ENCODE peak calls at places on chromosome 19, in ten cellular contexts. W, A, K, T, B, J, I, L, X and S are unnamed samples.

GRCh38 chr19:512548-513365 is 5.5 kb downstream of the TPGS1 start:
- DNase-seq in W (no peak), A (no peak), K (peak), T (no peak), B (no peak), J (no peak), I (peak), L (peak), X (no peak), S (no peak)

GRCh38 chr19:10269333-10270179 is 1.4 kb upstream of the ICAM1 start:
- DNase-seq in W (peak), A (peak), K (peak), T (peak), B (peak), J (peak), I (peak), L (peak), X (peak), S (peak)

GRCh38 chr19:49712397-49712859 is 21.5 kb downstream of the CPT1C start:
- DNase-seq in W (peak), A (no peak), K (no peak), T (peak), B (peak), J (no peak), I (peak), L (peak), X (no peak), S (peak)

GRCh38 chr19:45781282-45782161 is 768 bp downstream of the DMPK start:
- DNase-seq in W (no peak), A (peak), K (no peak), T (no peak), B (no peak), J (no peak), I (no peak), L (peak), X (no peak), S (no peak)

GRCh38 chr19:48565090-48565489 is 13.1 kb downstream of the SULT2B1 start:
- DNase-seq in W (peak), A (no peak), K (no peak), T (no peak), B (no peak), J (no peak), I (peak), L (no peak), X (no peak), S (peak)

GRCh38 chr19:30286378-30286777 is 85.8 kb upstream of the ZNF536 start:
- DNase-seq in W (no peak), A (no peak), K (no peak), T (no peak), B (no peak), J (no peak), I (no peak), L (no peak), X (no peak), S (no peak)

GRCh38 chr19:494171-495046 is 1.9 kb upstream of the MADCAM1 start:
- DNase-seq in W (no peak), A (no peak), K (peak), T (no peak), B (peak), J (no peak), I (peak), L (peak), X (no peak), S (no peak)

GRCh38 chr19:4278010-4278409 is 1.1 kb upstream of the SHD start:
- DNase-seq in W (no peak), A (no peak), K (no peak), T (no peak), B (no peak), J (no peak), I (peak), L (no peak), X (no peak), S (no peak)

GRCh38 chr19:4567584-4568071 is 8.1 kb upstream of the SEMA6B start:
- DNase-seq in W (peak), A (peak), K (peak), T (peak), B (peak), J (no peak), I (peak), L (peak), X (no peak), S (peak)

GRCh38 chr19:57269515-57270250 is 10.6 kb upstream of the ZNF460 start:
- DNase-seq in W (peak), A (no peak), K (no peak), T (no peak), B (no peak), J (no peak), I (no peak), L (no peak), X (no peak), S (no peak)

GRCh38 chr19:19884583-19884982 is 16.2 kb upstream of the ZNF93 start:
- DNase-seq in W (no peak), A (no peak), K (no peak), T (no peak), B (no peak), J (no peak), I (no peak), L (no peak), X (no peak), S (no peak)

GRCh38 chr19:2273356-2274184 is 8.4 kb downstream of the PEAK3 start:
- DNase-seq in W (peak), A (peak), K (peak), T (peak), B (peak), J (peak), I (peak), L (peak), X (no peak), S (peak)

GRCh38 chr19:49555600-49556411 is 24.6 kb downstream of the NOSIP start:
- DNase-seq in W (peak), A (peak), K (peak), T (peak), B (peak), J (no peak), I (peak), L (peak), X (no peak), S (peak)

GRCh38 chr19:4693078-4693350 is 22.9 kb upstream of the MYDGF start:
- DNase-seq in W (no peak), A (no peak), K (no peak), T (no peak), B (no peak), J (no peak), I (no peak), L (no peak), X (no peak), S (no peak)

GRCh38 chr19:47495478-47496372 is 11.7 kb upstream of the KPTN start:
- DNase-seq in W (no peak), A (no peak), K (no peak), T (no peak), B (no peak), J (no peak), I (no peak), L (peak), X (no peak), S (no peak)

DNA sequence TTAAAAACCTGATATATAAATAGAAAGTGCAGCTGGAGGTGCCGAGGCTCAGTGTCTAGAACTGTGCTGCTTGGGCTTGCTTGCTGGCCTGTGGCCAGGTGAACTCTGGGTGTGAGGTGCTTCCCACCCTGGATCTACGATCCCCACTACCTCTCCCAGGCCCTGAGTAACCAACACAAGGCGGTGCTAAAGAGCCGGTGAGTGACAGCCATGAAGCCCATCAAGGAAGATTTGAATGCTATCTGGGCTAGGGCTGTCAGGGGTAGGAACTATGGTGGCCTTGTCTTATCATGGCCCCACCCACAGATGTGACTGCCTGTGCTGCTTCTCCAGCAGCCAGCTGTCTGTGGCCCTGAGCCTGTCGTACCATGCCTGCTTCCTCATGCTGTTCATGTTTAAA is 25.6 kb upstream of the ZNF91 start:
- DNase-seq in W (no peak), A (no peak), K (no peak), T (no peak), B (peak), J (no peak), I (no peak), L (no peak), X (no peak), S (no peak)
- TF ChIP-seq CTCF in W (no peak), A (no peak), K (no peak), T (peak), B (peak), J (no peak), I (peak), L (no peak), X (no peak), S (no peak)

GRCh38 chr19:16676101-16676798 is 15.3 kb downstream of the TMEM38A start:
- DNase-seq in W (no peak), A (peak), K (no peak), T (no peak), B (no peak), J (no peak), I (no peak), L (no peak), X (no peak), S (peak)

GRCh38 chr19:16679811-16680210 is 18.9 kb downstream of the TMEM38A start:
- DNase-seq in W (no peak), A (no peak), K (no peak), T (no peak), B (no peak), J (no peak), I (no peak), L (no peak), X (no peak), S (no peak)

GRCh38 chr19:16678498-16678897 is 17.6 kb downstream of the TMEM38A start:
- DNase-seq in W (no peak), A (no peak), K (no peak), T (no peak), B (no peak), J (no peak), I (no peak), L (no peak), X (no peak), S (no peak)

GRCh38 chr19:16673226-16673625 is 12.3 kb downstream of the TMEM38A start:
- DNase-seq in W (no peak), A (no peak), K (no peak), T (no peak), B (no peak), J (no peak), I (no peak), L (no peak), X (no peak), S (no peak)

DNA sequence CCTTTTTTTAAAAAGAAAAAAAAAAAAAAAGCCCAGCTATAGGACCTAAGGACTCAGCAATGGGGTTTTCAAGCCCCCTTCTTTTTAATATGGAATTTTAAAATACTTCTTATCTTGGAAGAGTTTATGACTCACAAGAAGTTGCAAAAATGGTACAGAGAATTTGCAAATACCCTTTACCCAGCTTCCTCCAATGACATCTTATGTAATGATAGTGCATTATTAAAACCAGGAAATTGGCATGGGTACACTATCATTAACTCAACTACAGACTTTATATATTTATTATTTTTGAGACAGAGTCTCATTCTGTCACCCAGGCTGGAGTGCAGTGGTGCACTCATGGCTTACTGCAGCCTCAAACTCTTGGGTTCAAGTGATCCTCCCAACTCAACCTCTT is 16.1 kb downstream of the TMEM38A start:
- DNase-seq in W (no peak), A (no peak), K (no peak), T (no peak), B (no peak), J (no peak), I (no peak), L (no peak), X (no peak), S (no peak)
- TF ChIP-seq CTCF in W (no peak), A (no peak), K (no peak), T (no peak), B (no peak), J (no peak), I (no peak), L (no peak), X (no peak), S (no peak)

GRCh38 chr19:17098326-17098725 is 22.7 kb downstream of the MYO9B start:
- DNase-seq in W (no peak), A (no peak), K (no peak), T (no peak), B (no peak), J (no peak), I (no peak), L (no peak), X (no peak), S (no peak)

GRCh38 chr19:17092696-17093095 is 17.1 kb downstream of the MYO9B start:
- DNase-seq in W (no peak), A (no peak), K (no peak), T (no peak), B (no peak), J (no peak), I (no peak), L (no peak), X (no peak), S (no peak)

GRCh38 chr19:17091758-17092333 is 16.3 kb downstream of the MYO9B start:
- DNase-seq in W (no peak), A (peak), K (peak), T (peak), B (no peak), J (peak), I (no peak), L (peak), X (no peak), S (no peak)

GRCh38 chr19:17097593-17098126 is 22.1 kb downstream of the MYO9B start:
- DNase-seq in W (peak), A (no peak), K (no peak), T (no peak), B (no peak), J (no peak), I (no peak), L (no peak), X (no peak), S (peak)

GRCh38 chr19:17095141-17095919 is 19.8 kb downstream of the MYO9B start:
- DNase-seq in W (peak), A (no peak), K (no peak), T (peak), B (no peak), J (no peak), I (no peak), L (peak), X (no peak), S (no peak)
- TF ChIP-seq CTCF in W (no peak), A (no peak), K (no peak), T (no peak), B (no peak), J (no peak), I (no peak), L (no peak), X (no peak), S (no peak)

DNA sequence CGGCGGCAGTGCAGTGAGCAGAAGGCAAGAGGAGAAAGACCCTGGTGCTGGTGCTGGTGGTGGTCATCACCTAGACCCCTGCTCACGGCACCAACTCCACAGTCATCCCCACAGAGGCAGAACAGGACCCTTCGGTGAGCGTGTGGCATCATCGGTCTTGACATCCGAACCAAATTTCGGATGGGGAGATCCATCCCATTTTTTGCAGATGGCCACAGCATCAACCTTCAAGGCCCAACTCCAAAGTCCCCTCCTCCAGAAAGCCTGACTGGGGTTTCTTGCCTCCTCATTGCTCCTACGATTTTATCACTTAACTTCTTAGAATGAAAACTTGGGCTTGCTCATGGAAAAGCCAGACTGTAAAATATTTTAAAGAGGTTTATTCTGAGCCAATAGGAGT is 8.7 kb upstream of the KLK12 start:
- DNase-seq in W (no peak), A (no peak), K (no peak), T (no peak), B (peak), J (no peak), I (no peak), L (no peak), X (no peak), S (no peak)
- TF ChIP-seq CTCF in W (no peak), A (no peak), K (no peak), T (no peak), B (no peak), J (no peak), I (no peak), L (no peak), X (no peak), S (no peak)